ENCODE peak calls at places on chromosomes 12 and 14, in eight cellular contexts. S, O, Q, D, P, Y, J and E are unnamed samples.

GRCh38 chr14:104584557-104584956 is 5.0 kb downstream of the C14orf180 start:
- DNase-seq in S (no peak), O (no peak), Q (no peak), D (no peak), P (no peak), Y (no peak), J (no peak), E (no peak)

GRCh38 chr12:55933158-55933798 is 2.3 kb downstream of the DGKA start:
- DNase-seq in S (no peak), O (no peak), Q (no peak), D (no peak), P (no peak), Y (peak; percentile 50), J (no peak), E (no peak)

GRCh38 chr12:79344855-79345840 is 345.6 kb downstream of the PAWR start:
- DNase-seq in S (peak; percentile 50), O (peak; percentile 48), Q (peak; percentile 30), D (no peak), P (peak; percentile 15), Y (peak; percentile 74), J (peak; percentile 47), E (no peak)

GRCh38 chr12:54304187-54304810 is 3.5 kb upstream of the NFE2 start:
- DNase-seq in S (no peak), O (peak; percentile 74), Q (no peak), D (peak; percentile 73), P (peak; percentile 69), Y (peak; percentile 88), J (peak; percentile 90), E (no peak)

GRCh38 chr14:62373889-62374394 is 611.7 kb downstream of the SNAPC1 start:
- DNase-seq in S (peak; percentile 3), O (no peak), Q (no peak), D (no peak), P (no peak), Y (no peak), J (no peak), E (no peak)

GRCh38 chr12:76152161-76152807 is 67.8 kb upstream of the NAP1L1 start:
- DNase-seq in S (no peak), O (peak; percentile 28), Q (peak; percentile 41), D (no peak), P (no peak), Y (no peak), J (no peak), E (no peak)

GRCh38 chr14:104886690-104887622 is 21.9 kb downstream of the CEP170B start:
- DNase-seq in S (no peak), O (no peak), Q (no peak), D (no peak), P (peak; percentile 10), Y (no peak), J (no peak), E (no peak)

GRCh38 chr14:51533160-51533559 is 118.5 kb upstream of the FRMD6 start:
- DNase-seq in S (peak; percentile 86), O (no peak), Q (no peak), D (no peak), P (no peak), Y (no peak), J (no peak), E (peak; percentile 98)

GRCh38 chr12:52086944-52087835 is 7.7 kb downstream of the SMIM41 start:
- DNase-seq in S (no peak), O (no peak), Q (peak; percentile 3), D (no peak), P (no peak), Y (no peak), J (no peak), E (no peak)

GRCh38 chr14:34012978-34013713 is 62.3 kb upstream of the EGLN3 start:
- DNase-seq in S (no peak), O (no peak), Q (peak; percentile 49), D (no peak), P (no peak), Y (no peak), J (no peak), E (no peak)

GRCh38 chr12:4270670-4271432 is 2.7 kb upstream of the CCND2 start:
- DNase-seq in S (no peak), O (peak; percentile 23), Q (peak; percentile 41), D (peak; percentile 69), P (peak; percentile 37), Y (no peak), J (peak; percentile 15), E (no peak)

GRCh38 chr12:24617471-24617870 is 331.4 kb downstream of the BCAT1 start:
- DNase-seq in S (peak; percentile 77), O (peak; percentile 38), Q (no peak), D (no peak), P (no peak), Y (no peak), J (peak; percentile 69), E (no peak)

GRCh38 chr12:19971396-19971802 is 396.9 kb upstream of the PDE3A start:
- DNase-seq in S (no peak), O (peak; percentile 48), Q (no peak), D (no peak), P (peak; percentile 78), Y (peak; percentile 88), J (no peak), E (no peak)

GRCh38 chr14:71776463-71777359 is 155.5 kb upstream of the RGS6 start:
- DNase-seq in S (peak; percentile 13), O (peak; percentile 10), Q (no peak), D (no peak), P (no peak), Y (no peak), J (peak; percentile 39), E (no peak)
- TF ChIP-seq CTCF in S (no peak), O (no peak), Q (no peak), D (no peak), P (no peak), Y (no peak), J (peak; percentile 32), E (no peak)

DNA sequence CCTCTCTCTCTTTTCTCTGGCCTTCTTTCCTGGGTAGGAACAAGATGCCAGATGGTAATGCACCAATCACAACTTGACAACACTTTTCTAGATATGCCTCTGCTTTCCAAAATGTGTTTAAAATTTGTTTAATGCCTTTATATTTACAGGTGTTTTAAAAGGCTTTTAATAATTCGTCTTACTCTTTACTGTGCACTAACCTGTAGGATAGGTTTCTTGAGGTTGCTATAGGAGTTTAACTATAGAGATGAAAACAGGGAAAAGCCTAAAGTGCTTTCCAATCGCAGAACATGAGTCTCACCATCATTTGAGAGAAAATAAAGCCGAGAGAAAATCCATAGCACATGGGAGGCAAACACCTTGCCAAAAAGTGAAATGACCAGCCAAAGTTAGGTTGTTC is 74.1 kb downstream of the TMTC1 start:
- DNase-seq in S (no peak), O (no peak), Q (no peak), D (no peak), P (no peak), Y (no peak), J (no peak), E (no peak)
- TF ChIP-seq CTCF in S (no peak), O (no peak), Q (no peak), D (no peak), P (no peak), Y (no peak), J (no peak), E (no peak)

DNA sequence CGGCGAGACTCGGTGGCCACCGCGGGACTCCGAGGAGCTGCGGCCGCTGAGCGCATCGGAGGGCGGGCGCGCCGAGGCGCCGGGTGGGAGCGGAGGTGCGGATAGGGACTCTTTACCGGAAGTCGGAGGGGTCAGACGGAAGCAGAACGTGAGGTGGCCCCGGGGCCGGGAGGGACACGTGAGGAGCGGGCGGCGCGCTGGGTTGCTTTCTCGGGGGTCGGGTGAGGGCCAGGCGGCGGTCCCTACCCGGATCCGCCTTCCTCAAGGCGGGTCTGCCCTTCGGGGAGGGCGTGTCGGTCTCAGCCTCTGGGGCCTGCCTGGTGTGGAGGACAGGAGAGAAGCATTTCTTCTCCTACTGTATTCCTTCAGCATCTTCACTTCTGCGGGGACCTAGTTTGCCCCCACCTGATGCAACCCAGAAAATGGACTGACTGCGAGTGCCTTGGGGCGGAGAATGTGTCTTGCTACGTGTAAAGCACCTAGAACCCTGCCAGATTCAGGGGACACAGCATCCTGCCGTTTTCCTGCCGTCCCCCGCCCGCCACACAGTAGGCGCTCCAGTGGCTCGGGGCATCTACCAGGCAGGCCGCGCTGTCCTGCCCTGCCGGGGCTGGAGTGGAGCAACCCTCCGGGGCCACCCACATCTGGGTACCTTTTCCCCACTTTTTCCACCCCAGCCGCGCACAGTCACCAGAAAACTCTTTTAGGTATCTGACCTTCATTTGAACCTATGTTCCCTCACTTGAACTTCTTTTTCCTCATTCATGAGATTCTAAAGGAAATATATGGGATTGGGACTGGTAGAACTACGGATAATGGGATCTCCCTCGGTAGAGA is 562 bp upstream of the ATXN2 start:
- DNase-seq in S (peak; percentile 95), O (peak; percentile 96), Q (peak; percentile 93), D (peak; percentile 92), P (peak; percentile 84), Y (peak; percentile 95), J (peak; percentile 92), E (peak; percentile 86)
- TF ChIP-seq CTCF in S (no peak), O (no peak), Q (no peak), D (no peak), P (no peak), Y (no peak), J (no peak), E (no peak)

DNA sequence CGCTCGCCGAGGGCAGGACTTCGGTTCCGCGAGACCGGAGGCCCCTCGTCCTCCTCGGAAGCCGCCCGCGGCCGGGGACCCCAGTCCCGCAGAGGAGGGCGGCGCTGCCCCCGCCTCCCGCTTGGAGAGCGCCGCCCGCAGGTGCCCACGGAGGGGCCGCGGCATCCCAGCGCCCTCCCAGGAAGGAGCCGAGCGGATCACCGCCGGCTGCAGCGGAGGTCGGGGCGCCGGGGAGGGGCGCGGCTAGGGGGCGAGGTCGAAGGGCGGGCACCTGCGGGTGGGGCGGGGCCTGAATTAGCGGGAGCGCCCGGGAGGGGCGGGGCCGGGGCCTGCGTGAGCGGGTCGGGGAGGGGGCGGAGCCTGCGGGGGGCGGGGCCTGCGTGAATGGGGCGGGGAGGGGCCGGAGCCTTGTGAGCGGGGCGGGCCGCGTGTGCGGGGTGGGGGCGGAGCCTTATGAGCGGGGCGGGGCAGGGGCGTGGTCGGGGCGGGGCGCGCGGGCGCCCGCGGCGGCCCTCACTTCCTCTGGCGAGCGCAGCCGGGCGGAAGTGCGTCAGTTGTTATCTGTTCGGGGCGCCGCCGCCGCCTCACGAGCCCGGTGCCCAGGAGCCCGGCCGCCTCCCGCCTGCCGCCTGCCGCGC is at the start of gene FBRSL1:
- DNase-seq in S (peak; percentile 80), O (peak; percentile 87), Q (peak; percentile 100), D (peak; percentile 92), P (peak; percentile 90), Y (peak; percentile 93), J (peak; percentile 91), E (peak; percentile 72)
- TF ChIP-seq CTCF in S (no peak), O (no peak), Q (no peak), D (no peak), P (no peak), Y (no peak), J (peak; percentile 15), E (peak; percentile 30)

GRCh38 chr12:42325326-42325775 is 543 bp downstream of the ZCRB1 start:
- DNase-seq in S (peak; percentile 2), O (no peak), Q (no peak), D (no peak), P (no peak), Y (no peak), J (no peak), E (peak; percentile 2)
- TF ChIP-seq CTCF in S (no peak), O (no peak), Q (no peak), D (no peak), P (no peak), Y (no peak), J (no peak), E (no peak)

GRCh38 chr12:26863515-26863914 is 30.5 kb upstream of the ITPR2 start:
- DNase-seq in S (peak; percentile 13), O (no peak), Q (no peak), D (no peak), P (no peak), Y (peak; percentile 4), J (peak; percentile 39), E (no peak)
- TF ChIP-seq CTCF in S (peak; percentile 35), O (peak; percentile 37), Q (peak; percentile 17), D (no peak), P (peak; percentile 5), Y (peak; percentile 19), J (peak; percentile 61), E (peak; percentile 68)